ENCODE peak calls at places on chromosomes 3 and 15, in seven cellular contexts. C, S, I, G, V, J and W are unnamed samples.

GRCh38 chr3:180447156-180447555 is 154.8 kb upstream of the TTC14 start:
- DNase-seq in C (no peak), S (peak; percentile 41), I (no peak), G (no peak), V (no peak), J (no peak), W (no peak)

GRCh38 chr3:143313598-143314188 is 194.1 kb downstream of the CHST2 start:
- DNase-seq in C (no peak), S (no peak), I (no peak), G (no peak), V (no peak), J (no peak), W (no peak)

GRCh38 chr3:195147649-195148121 is 123.3 kb downstream of the XXYLT1 start:
- DNase-seq in C (no peak), S (peak; percentile 69), I (no peak), G (no peak), V (no peak), J (no peak), W (no peak)

GRCh38 chr15:48365575-48365974 is 34.3 kb downstream of the DUT start:
- DNase-seq in C (no peak), S (no peak), I (no peak), G (no peak), V (no peak), J (no peak), W (no peak)

GRCh38 chr3:110667216-110667615 is 404.4 kb upstream of the NECTIN3 start:
- DNase-seq in C (no peak), S (no peak), I (no peak), G (no peak), V (no peak), J (no peak), W (no peak)

GRCh38 chr3:150345021-150345538 is 63.0 kb upstream of the TSC22D2 start:
- DNase-seq in C (no peak), S (no peak), I (no peak), G (peak; percentile 23), V (no peak), J (no peak), W (no peak)

GRCh38 chr3:168091299-168091852 is 4.3 kb downstream of the GOLIM4 start:
- DNase-seq in C (no peak), S (no peak), I (no peak), G (peak; percentile 44), V (no peak), J (no peak), W (no peak)

GRCh38 chr3:185916042-185916833 is 21.6 kb downstream of the TRA2B start:
- DNase-seq in C (no peak), S (no peak), I (no peak), G (no peak), V (no peak), J (no peak), W (no peak)

GRCh38 chr3:49805884-49806701 is 3.0 kb downstream of the INKA1 start:
- DNase-seq in C (peak; percentile 67), S (no peak), I (no peak), G (no peak), V (peak; percentile 27), J (no peak), W (no peak)

GRCh38 chr3:141050576-141050912 is 603 bp upstream of the SPSB4 start:
- DNase-seq in C (no peak), S (no peak), I (no peak), G (no peak), V (no peak), J (no peak), W (no peak)

GRCh38 chr15:98698792-98699191 is 50.5 kb downstream of the IGF1R start:
- DNase-seq in C (no peak), S (no peak), I (no peak), G (no peak), V (no peak), J (no peak), W (no peak)

GRCh38 chr3:195411831-195412230 is 31.0 kb downstream of the ACAP2 start:
- DNase-seq in C (no peak), S (peak; percentile 56), I (no peak), G (no peak), V (no peak), J (no peak), W (no peak)

GRCh38 chr15:81160312-81161214 is 26.5 kb downstream of the CFAP161 start:
- DNase-seq in C (no peak), S (peak; percentile 71), I (no peak), G (peak; percentile 22), V (no peak), J (no peak), W (no peak)

GRCh38 chr3:71128951-71129350 is 454.6 kb downstream of the FOXP1 start:
- DNase-seq in C (no peak), S (peak; percentile 54), I (no peak), G (peak; percentile 47), V (no peak), J (no peak), W (no peak)

GRCh38 chr15:90463381-90463780 is 66.3 kb upstream of the CRTC3 start:
- DNase-seq in C (no peak), S (peak; percentile 59), I (no peak), G (no peak), V (peak; percentile 89), J (no peak), W (no peak)

GRCh38 chr3:63921741-63922482 is 9.7 kb upstream of the SCAANT1 start:
- DNase-seq in C (no peak), S (no peak), I (no peak), G (no peak), V (peak; percentile 27), J (no peak), W (no peak)

GRCh38 chr15:76753131-76753530 is 152.0 kb downstream of the SCAPER start:
- DNase-seq in C (no peak), S (no peak), I (no peak), G (no peak), V (no peak), J (no peak), W (no peak)

GRCh38 chr3:98541695-98542094 is 9.9 kb downstream of the GPR15 start:
- DNase-seq in C (no peak), S (no peak), I (no peak), G (no peak), V (no peak), J (no peak), W (no peak)